ENCODE peak calls at places on chromosomes 2 and 18, in nine cellular contexts. V is B cell, F is fibroblast of mammary gland, E is suprapubic skin, N is HEK293T, S is HT-29, R is NCI-H1694, X is AG10803, Z is spleen. T is an unnamed sample.

GRCh38 chr18:56291229-56291796 is 347.1 kb downstream of the TXNL1 start:
- DNase-seq in V (no peak), F (no peak), E (no peak), N (no peak), S (no peak), R (no peak), X (no peak), Z (no peak), T (no peak)

GRCh38 chr2:71282493-71282892 is 49.1 kb upstream of the ZNF638 start:
- DNase-seq in V (no peak), F (peak), E (no peak), N (no peak), S (peak), R (no peak), X (no peak), Z (no peak), T (no peak)

GRCh38 chr2:137896467-137896866 is 67.8 kb upstream of the HNMT start:
- DNase-seq in V (no peak), F (no peak), E (no peak), N (no peak), S (no peak), R (no peak), X (no peak), Z (no peak), T (no peak)

GRCh38 chr18:33277431-33277830 is 163.1 kb downstream of the CCDC178 start:
- DNase-seq in V (no peak), F (no peak), E (no peak), N (no peak), S (no peak), R (no peak), X (no peak), Z (no peak), T (no peak)

GRCh38 chr2:176991421-176991820 is 221.2 kb upstream of the HNRNPA3 start:
- DNase-seq in V (no peak), F (no peak), E (no peak), N (no peak), S (no peak), R (no peak), X (no peak), Z (no peak), T (no peak)

GRCh38 chr2:232950776-232951175 is 62.3 kb downstream of the NGEF start:
- DNase-seq in V (no peak), F (no peak), E (no peak), N (no peak), S (no peak), R (peak), X (no peak), Z (no peak), T (no peak)

GRCh38 chr2:26942543-26943295 is 27.7 kb upstream of the MAPRE3 start:
- DNase-seq in V (peak), F (peak), E (peak), N (peak), S (peak), R (peak), X (peak), Z (peak), T (peak)

GRCh38 chr2:9627310-9627709 is 3.5 kb downstream of the YWHAQ start:
- DNase-seq in V (no peak), F (peak), E (no peak), N (no peak), S (no peak), R (no peak), X (no peak), Z (no peak), T (no peak)

GRCh38 chr2:118249531-118249930 is 161.3 kb downstream of the INSIG2 start:
- DNase-seq in V (no peak), F (peak), E (no peak), N (no peak), S (no peak), R (no peak), X (peak), Z (no peak), T (no peak)

GRCh38 chr2:191479680-191480023 is 198.3 kb upstream of the NABP1 start:
- DNase-seq in V (no peak), F (no peak), E (no peak), N (no peak), S (no peak), R (no peak), X (no peak), Z (no peak), T (no peak)

GRCh38 chr2:24423095-24423494 is 62.8 kb upstream of the ITSN2 start:
- DNase-seq in V (no peak), F (no peak), E (no peak), N (no peak), S (no peak), R (no peak), X (no peak), Z (no peak), T (no peak)

GRCh38 chr2:2898744-2899143 is 478.9 kb downstream of the EIPR1 start:
- DNase-seq in V (no peak), F (no peak), E (no peak), N (no peak), S (no peak), R (no peak), X (no peak), Z (no peak), T (no peak)

GRCh38 chr2:23092831-23093230 is 292.1 kb upstream of the KLHL29 start:
- DNase-seq in V (no peak), F (peak), E (no peak), N (peak), S (peak), R (no peak), X (no peak), Z (no peak), T (no peak)

GRCh38 chr2:47014564-47015051 is 99.0 kb upstream of the MCFD2 start:
- DNase-seq in V (no peak), F (no peak), E (no peak), N (no peak), S (peak), R (no peak), X (peak), Z (no peak), T (no peak)

GRCh38 chr2:15766911-15767597 is 173.3 kb upstream of the MYCN start:
- DNase-seq in V (no peak), F (no peak), E (no peak), N (no peak), S (no peak), R (no peak), X (no peak), Z (no peak), T (no peak)

GRCh38 chr2:189363559-189363958 is 77.7 kb upstream of the WDR75 start:
- DNase-seq in V (no peak), F (peak), E (no peak), N (no peak), S (peak), R (no peak), X (peak), Z (no peak), T (no peak)

GRCh38 chr2:31402388-31402787 is 12.2 kb downstream of the XDH start:
- DNase-seq in V (no peak), F (peak), E (no peak), N (no peak), S (no peak), R (no peak), X (peak), Z (no peak), T (no peak)

GRCh38 chr2:238022594-238023157 is 38.1 kb upstream of the SCLY start:
- DNase-seq in V (no peak), F (no peak), E (no peak), N (no peak), S (no peak), R (no peak), X (no peak), Z (no peak), T (no peak)

GRCh38 chr2:113894156-113894743 is 4.4 kb downstream of the ACTR3 start:
- DNase-seq in V (no peak), F (peak), E (no peak), N (no peak), S (peak), R (no peak), X (peak), Z (no peak), T (no peak)

GRCh38 chr2:23508066-23508390 is 123.0 kb downstream of the KLHL29 start:
- DNase-seq in V (no peak), F (no peak), E (no peak), N (no peak), S (no peak), R (no peak), X (no peak), Z (no peak), T (no peak)

GRCh38 chr2:239462671-239463506 is 62.1 kb upstream of the HDAC4 start:
- DNase-seq in V (no peak), F (no peak), E (peak), N (no peak), S (no peak), R (no peak), X (no peak), Z (peak), T (no peak)

GRCh38 chr2:230578106-230578505 is 134.5 kb upstream of the CAB39 start:
- DNase-seq in V (no peak), F (no peak), E (no peak), N (no peak), S (no peak), R (no peak), X (no peak), Z (no peak), T (no peak)